ENCODE peak calls at places on chromosomes 2 and 18, in five cellular contexts. E is T1000, Z is T-helper 9 cell, S is Daoy, M is C1 segment of cervical spinal cord. A is an unnamed sample.

GRCh38 chr18:67997496-67997895 is 481.0 kb upstream of the DSEL start:
- DNase-seq in E (no peak), Z (no peak), S (no peak), M (no peak), A (no peak)

GRCh38 chr2:100063459-100063953 is 78.9 kb downstream of the AFF3 start:
- DNase-seq in E (no peak), Z (no peak), S (no peak), M (no peak), A (no peak)

GRCh38 chr2:146934921-146935320 is 909.9 kb upstream of the ACVR2A start:
- DNase-seq in E (no peak), Z (no peak), S (no peak), M (no peak), A (no peak)

GRCh38 chr2:50466694-50467093 is 565.2 kb downstream of the NRXN1 start:
- DNase-seq in E (no peak), Z (no peak), S (no peak), M (no peak), A (no peak)

GRCh38 chr2:16763056-16763455 is 97.4 kb upstream of the CYRIA start:
- DNase-seq in E (no peak), Z (no peak), S (no peak), M (no peak), A (no peak)

GRCh38 chr2:129369437-129369836 is 610.0 kb upstream of the RAB6C start:
- DNase-seq in E (no peak), Z (no peak), S (no peak), M (no peak), A (no peak)

GRCh38 chr2:9250091-9250490 is 43.5 kb downstream of the ASAP2 start:
- DNase-seq in E (no peak), Z (no peak), S (no peak), M (no peak), A (no peak)

GRCh38 chr18:4096501-4096900 is 358.6 kb downstream of the DLGAP1 start:
- DNase-seq in E (peak; percentile 2), Z (no peak), S (peak; percentile 65), M (no peak), A (no peak)

GRCh38 chr18:49206717-49207116 is 253.7 kb downstream of the DYM start:
- DNase-seq in E (no peak), Z (no peak), S (peak; percentile 14), M (no peak), A (no peak)

GRCh38 chr2:177328056-177328455 is 63.5 kb upstream of the NFE2L2 start:
- DNase-seq in E (no peak), Z (no peak), S (peak; percentile 20), M (no peak), A (no peak)

GRCh38 chr2:37457401-37457901 is 113.0 kb downstream of the QPCT start:
- DNase-seq in E (no peak), Z (no peak), S (no peak), M (no peak), A (no peak)

A was measured in activated T-cell treated with anti-CD3 and anti-CD28 coated beads for 1 hour.